ENCODE peak calls at places on chromosomes 4 and X, in seven cellular contexts. J is WTC11; B is cardiac muscle cell; Z is activated CD8-positive, alpha-beta T cell treated with anti-CD3 and anti-CD28 coated beads for 36 hours; R is AG09309; G is foreskin keratinocyte; M is glutamatergic neuron. N is an unnamed sample.

GRCh38 chr4:181946902-181947301 is 296.3 kb upstream of the TENM3 start:
- DNase-seq in J (no peak), B (no peak), Z (no peak), R (no peak), G (no peak), M (no peak), N (no peak)

GRCh38 chr4:105979506-105979905 is 84.2 kb downstream of the NPNT start:
- DNase-seq in J (no peak), B (no peak), Z (no peak), R (no peak), G (no peak), M (no peak), N (no peak)

GRCh38 chr4:142815834-142816233 is 30.3 kb downstream of the INPP4B start:
- DNase-seq in J (no peak), B (peak), Z (peak), R (peak), G (peak), M (no peak), N (peak)

GRCh38 chr4:16391196-16391595 is 164.9 kb upstream of the TAPT1 start:
- DNase-seq in J (no peak), B (no peak), Z (no peak), R (no peak), G (no peak), M (no peak), N (no peak)

GRCh38 chr4:176320976-176321361 is 1.2 kb downstream of the SPCS3 start:
- DNase-seq in J (no peak), B (peak), Z (no peak), R (no peak), G (no peak), M (no peak), N (no peak)

GRCh38 chrX:94058728-94059382 is 384.8 kb downstream of the FAM133A start:
- DNase-seq in J (peak), B (no peak), Z (peak), R (no peak), G (no peak), M (no peak), N (no peak)

GRCh38 chr4:152516156-152516555 is 19.7 kb downstream of the FBXW7 start:
- DNase-seq in J (peak), B (peak), Z (no peak), R (no peak), G (no peak), M (no peak), N (no peak)

GRCh38 chr4:72900952-72901351 is 168.6 kb downstream of the COX18 start:
- DNase-seq in J (no peak), B (peak), Z (no peak), R (peak), G (no peak), M (peak), N (no peak)

GRCh38 chr4:6307891-6308290 is 38.2 kb downstream of the WFS1 start:
- DNase-seq in J (no peak), B (no peak), Z (no peak), R (no peak), G (no peak), M (no peak), N (no peak)

GRCh38 chr4:52606766-52607165 is 52.3 kb downstream of the USP46 start:
- DNase-seq in J (no peak), B (no peak), Z (no peak), R (no peak), G (no peak), M (no peak), N (no peak)

GRCh38 chr4:36385951-36386561 is 104.6 kb downstream of the DTHD1 start:
- DNase-seq in J (no peak), B (no peak), Z (peak), R (no peak), G (no peak), M (no peak), N (no peak)

GRCh38 chrX:74656079-74656745 is 41.8 kb upstream of the RLIM start:
- DNase-seq in J (no peak), B (no peak), Z (no peak), R (no peak), G (no peak), M (no peak), N (no peak)

GRCh38 chrX:9465380-9466114 is 689 bp downstream of the TBL1X start:
- DNase-seq in J (peak), B (no peak), Z (peak), R (no peak), G (no peak), M (peak), N (no peak)

GRCh38 chrX:72097081-72097480 is 34.6 kb downstream of the RTL5 start:
- DNase-seq in J (no peak), B (no peak), Z (no peak), R (no peak), G (no peak), M (no peak), N (no peak)

GRCh38 chrX:139475432-139475831 is 55.1 kb upstream of the F9 start:
- DNase-seq in J (no peak), B (no peak), Z (no peak), R (no peak), G (no peak), M (no peak), N (no peak)
- TF ChIP-seq CTCF in J (no peak), B (no peak), Z (no peak), R (peak), G (no peak), M (no peak), N (no peak)

DNA sequence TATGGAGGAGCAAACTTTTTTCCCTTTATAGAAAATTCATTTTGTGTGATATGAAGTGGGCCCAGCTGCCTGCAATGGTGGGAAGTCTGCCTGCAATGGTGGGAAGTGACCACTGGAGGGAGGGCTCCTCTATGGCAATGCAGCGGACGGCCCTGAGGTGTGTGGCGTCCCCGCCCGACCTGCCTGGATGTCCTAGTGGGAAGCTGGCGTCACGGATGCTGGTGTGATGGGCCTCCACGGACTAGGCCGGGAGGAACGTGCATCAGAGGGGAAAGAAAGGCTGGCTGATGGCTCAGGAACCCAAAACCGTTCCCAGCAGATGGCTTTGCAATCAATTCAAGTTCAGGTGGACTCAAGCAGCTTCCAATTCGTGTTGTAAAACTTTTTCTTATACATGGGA is 177.9 kb downstream of the AFAP1 start:
- DNase-seq in J (peak), B (peak), Z (peak), R (no peak), G (no peak), M (peak), N (peak)
- TF ChIP-seq CTCF in J (peak), B (peak), Z (peak), R (peak), G (peak), M (peak), N (peak)

GRCh38 chrX:133749951-133750350 is 235.4 kb downstream of the GPC3 start:
- DNase-seq in J (no peak), B (no peak), Z (no peak), R (no peak), G (no peak), M (no peak), N (no peak)

GRCh38 chrX:133754657-133755056 is 230.7 kb downstream of the GPC3 start:
- DNase-seq in J (no peak), B (no peak), Z (no peak), R (no peak), G (no peak), M (no peak), N (no peak)

GRCh38 chrX:133745361-133745760 is 240.0 kb downstream of the GPC3 start:
- DNase-seq in J (no peak), B (no peak), Z (peak), R (no peak), G (no peak), M (no peak), N (no peak)

GRCh38 chrX:133746593-133746992 is 238.8 kb downstream of the GPC3 start:
- DNase-seq in J (no peak), B (no peak), Z (no peak), R (no peak), G (no peak), M (no peak), N (no peak)

DNA sequence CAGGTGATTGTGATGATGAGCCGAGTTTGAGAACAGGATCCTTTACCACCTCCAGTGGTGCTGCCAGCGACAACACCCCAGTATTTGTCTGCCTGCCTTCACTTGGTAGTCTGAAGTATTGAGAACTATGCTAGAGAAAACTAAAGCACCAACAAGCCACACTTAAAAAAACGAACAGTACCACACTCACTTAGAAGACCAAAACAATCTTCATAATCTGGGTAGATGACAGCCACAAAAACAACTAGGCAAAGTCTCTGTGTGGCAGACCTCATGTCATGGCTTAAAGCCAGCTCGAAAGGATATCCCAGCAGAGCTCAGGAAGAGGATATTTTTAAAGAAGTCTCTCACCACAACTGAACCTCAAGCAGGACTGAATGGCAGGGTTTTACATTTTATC is 236.0 kb downstream of the GPC3 start:
- DNase-seq in J (no peak), B (no peak), Z (peak), R (no peak), G (no peak), M (no peak), N (no peak)
- TF ChIP-seq CTCF in J (no peak), B (no peak), Z (no peak), R (no peak), G (no peak), M (no peak), N (no peak)

GRCh38 chrX:41334866-41335589 is 1.1 kb downstream of the DDX3X start:
- DNase-seq in J (peak), B (peak), Z (peak), R (no peak), G (no peak), M (peak), N (no peak)
- TF ChIP-seq CTCF in J (no peak), B (no peak), Z (no peak), R (no peak), G (no peak), M (no peak), N (no peak)

DNA sequence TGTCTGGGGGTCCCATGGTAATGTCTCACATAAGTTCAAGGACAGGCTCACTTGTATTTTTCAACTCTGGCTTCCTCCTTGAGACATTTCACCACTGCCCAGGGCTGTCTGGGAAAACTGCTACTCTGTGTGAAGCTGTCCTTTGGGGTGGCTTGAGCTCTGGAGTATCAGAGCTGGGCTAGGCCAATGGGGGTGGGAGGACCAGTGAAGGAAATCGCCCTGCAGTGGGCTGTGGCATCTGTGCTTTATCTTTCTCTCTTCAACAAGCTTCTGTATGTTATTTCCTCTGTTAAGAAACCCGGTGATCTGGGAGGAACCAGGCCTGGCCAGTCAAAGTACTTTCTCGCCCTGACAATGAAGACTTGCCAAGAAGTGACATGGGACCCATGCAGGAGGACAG is 87.4 kb downstream of the SMIM20 start:
- DNase-seq in J (no peak), B (no peak), Z (no peak), R (no peak), G (no peak), M (no peak), N (no peak)
- TF ChIP-seq CTCF in J (no peak), B (no peak), Z (no peak), R (no peak), G (no peak), M (no peak), N (no peak)

GRCh38 chrX:139759637-139760036 is 51.7 kb upstream of the MCF2 start:
- DNase-seq in J (no peak), B (peak), Z (peak), R (no peak), G (no peak), M (no peak), N (no peak)
- TF ChIP-seq CTCF in J (no peak), B (peak), Z (no peak), R (peak), G (peak), M (peak), N (peak)

GRCh38 chrX:100413231-100413630 is 3.2 kb upstream of the PCDH19 start:
- DNase-seq in J (no peak), B (peak), Z (peak), R (peak), G (peak), M (peak), N (peak)
- TF ChIP-seq CTCF in J (no peak), B (peak), Z (no peak), R (peak), G (peak), M (peak), N (peak)